ENCODE peak calls at places on chromosomes 7 and 10, in six cellular contexts. One of them, this sample, is unnamed.

GRCh38 chr10:59675812-59676211 is 33.8 kb downstream of the SLC16A9 start:
- DNase-seq in H7: no peak
- DNase-seq in ACHN: peak
- DNase-seq in iPS-NIHi11: no peak
- DNase-seq in SK-N-SH: no peak
- DNase-seq in activated CD4-positive, alpha-beta T cell treated with anti-CD3 and anti-CD28 coated beads, Interleukin-2, amount 50 U/mL, for 4 hours: no peak
- DNase-seq in this sample: peak

GRCh38 chr10:90306187-90306586 is 551.7 kb downstream of the HTR7 start:
- DNase-seq in activated CD4-positive, alpha-beta T cell treated with anti-CD3 and anti-CD28 coated beads, Interleukin-2, amount 50 U/mL, for 4 hours: no peak
- DNase-seq in ACHN: no peak
- DNase-seq in SK-N-SH: no peak
- DNase-seq in H7: no peak
- DNase-seq in iPS-NIHi11: no peak
- DNase-seq in this sample: no peak

GRCh38 chr10:131943021-131943814 is 38.5 kb downstream of the BNIP3 start:
- DNase-seq in H7: peak
- DNase-seq in iPS-NIHi11: peak
- DNase-seq in ACHN: peak
- DNase-seq in SK-N-SH: peak
- DNase-seq in activated CD4-positive, alpha-beta T cell treated with anti-CD3 and anti-CD28 coated beads, Interleukin-2, amount 50 U/mL, for 4 hours: no peak
- DNase-seq in this sample: peak

GRCh38 chr7:1907751-1908365 is 237.8 kb downstream of the ELFN1 start:
- DNase-seq in activated CD4-positive, alpha-beta T cell treated with anti-CD3 and anti-CD28 coated beads, Interleukin-2, amount 50 U/mL, for 4 hours: no peak
- DNase-seq in ACHN: no peak
- DNase-seq in H7: no peak
- DNase-seq in iPS-NIHi11: no peak
- DNase-seq in SK-N-SH: no peak
- DNase-seq in this sample: no peak

GRCh38 chr7:86926732-86927131 is 132.7 kb downstream of the ELAPOR2 start:
- DNase-seq in H7: peak
- DNase-seq in activated CD4-positive, alpha-beta T cell treated with anti-CD3 and anti-CD28 coated beads, Interleukin-2, amount 50 U/mL, for 4 hours: no peak
- DNase-seq in ACHN: peak
- DNase-seq in SK-N-SH: peak
- DNase-seq in iPS-NIHi11: peak
- DNase-seq in this sample: peak

GRCh38 chr10:11595395-11595692 is 16.1 kb downstream of the USP6NL start:
- DNase-seq in ACHN: no peak
- DNase-seq in H7: no peak
- DNase-seq in SK-N-SH: peak
- DNase-seq in iPS-NIHi11: no peak
- DNase-seq in activated CD4-positive, alpha-beta T cell treated with anti-CD3 and anti-CD28 coated beads, Interleukin-2, amount 50 U/mL, for 4 hours: no peak
- DNase-seq in this sample: no peak

GRCh38 chr10:70352401-70353097 is 29.9 kb downstream of the LRRC20 start:
- DNase-seq in activated CD4-positive, alpha-beta T cell treated with anti-CD3 and anti-CD28 coated beads, Interleukin-2, amount 50 U/mL, for 4 hours: no peak
- DNase-seq in SK-N-SH: peak
- DNase-seq in iPS-NIHi11: no peak
- DNase-seq in ACHN: no peak
- DNase-seq in H7: no peak
- DNase-seq in this sample: peak

GRCh38 chr10:23370106-23370505 is 25.5 kb upstream of the C10orf67 start:
- DNase-seq in iPS-NIHi11: no peak
- DNase-seq in SK-N-SH: no peak
- DNase-seq in activated CD4-positive, alpha-beta T cell treated with anti-CD3 and anti-CD28 coated beads, Interleukin-2, amount 50 U/mL, for 4 hours: no peak
- DNase-seq in ACHN: no peak
- DNase-seq in H7: no peak
- DNase-seq in this sample: no peak

GRCh38 chr10:97081621-97082235 is 104.0 kb downstream of the SLIT1 start:
- DNase-seq in SK-N-SH: no peak
- DNase-seq in H7: peak
- DNase-seq in activated CD4-positive, alpha-beta T cell treated with anti-CD3 and anti-CD28 coated beads, Interleukin-2, amount 50 U/mL, for 4 hours: peak
- DNase-seq in iPS-NIHi11: peak
- DNase-seq in ACHN: peak
- DNase-seq in this sample: peak

GRCh38 chr7:119482209-119482608 is 790.8 kb upstream of the KCND2 start:
- DNase-seq in iPS-NIHi11: peak
- DNase-seq in activated CD4-positive, alpha-beta T cell treated with anti-CD3 and anti-CD28 coated beads, Interleukin-2, amount 50 U/mL, for 4 hours: no peak
- DNase-seq in SK-N-SH: peak
- DNase-seq in H7: peak
- DNase-seq in ACHN: peak
- DNase-seq in this sample: peak

GRCh38 chr10:44245601-44245938 is 139.3 kb downstream of the CXCL12 start:
- DNase-seq in iPS-NIHi11: no peak
- DNase-seq in H7: no peak
- DNase-seq in ACHN: no peak
- DNase-seq in activated CD4-positive, alpha-beta T cell treated with anti-CD3 and anti-CD28 coated beads, Interleukin-2, amount 50 U/mL, for 4 hours: no peak
- DNase-seq in SK-N-SH: no peak
- DNase-seq in this sample: peak

GRCh38 chr10:22615819-22616499 is 98.4 kb downstream of the PIP4K2A start:
- DNase-seq in H7: no peak
- DNase-seq in SK-N-SH: no peak
- DNase-seq in ACHN: peak
- DNase-seq in activated CD4-positive, alpha-beta T cell treated with anti-CD3 and anti-CD28 coated beads, Interleukin-2, amount 50 U/mL, for 4 hours: no peak
- DNase-seq in iPS-NIHi11: no peak
- DNase-seq in this sample: peak

GRCh38 chr10:12235116-12235694 is 39.2 kb downstream of the CDC123 start:
- DNase-seq in iPS-NIHi11: no peak
- DNase-seq in ACHN: no peak
- DNase-seq in activated CD4-positive, alpha-beta T cell treated with anti-CD3 and anti-CD28 coated beads, Interleukin-2, amount 50 U/mL, for 4 hours: no peak
- DNase-seq in H7: no peak
- DNase-seq in SK-N-SH: no peak
- DNase-seq in this sample: no peak

GRCh38 chr7:4840097-4840501 is 21.7 kb downstream of the PAPOLB start:
- DNase-seq in SK-N-SH: no peak
- DNase-seq in H7: no peak
- DNase-seq in iPS-NIHi11: no peak
- DNase-seq in ACHN: no peak
- DNase-seq in activated CD4-positive, alpha-beta T cell treated with anti-CD3 and anti-CD28 coated beads, Interleukin-2, amount 50 U/mL, for 4 hours: no peak
- DNase-seq in this sample: no peak

GRCh38 chr7:1666251-1666778 is 3.8 kb upstream of the ELFN1 start:
- DNase-seq in ACHN: peak
- DNase-seq in activated CD4-positive, alpha-beta T cell treated with anti-CD3 and anti-CD28 coated beads, Interleukin-2, amount 50 U/mL, for 4 hours: no peak
- DNase-seq in iPS-NIHi11: peak
- DNase-seq in H7: peak
- DNase-seq in SK-N-SH: peak
- DNase-seq in this sample: no peak

GRCh38 chr10:84204610-84205009 is 10.3 kb downstream of the CDHR1 start:
- DNase-seq in ACHN: no peak
- DNase-seq in activated CD4-positive, alpha-beta T cell treated with anti-CD3 and anti-CD28 coated beads, Interleukin-2, amount 50 U/mL, for 4 hours: no peak
- DNase-seq in iPS-NIHi11: no peak
- DNase-seq in H7: no peak
- DNase-seq in SK-N-SH: no peak
- DNase-seq in this sample: no peak

GRCh38 chr10:58291538-58292174 is 22.7 kb downstream of the CISD1 start:
- DNase-seq in H7: peak
- DNase-seq in activated CD4-positive, alpha-beta T cell treated with anti-CD3 and anti-CD28 coated beads, Interleukin-2, amount 50 U/mL, for 4 hours: peak
- DNase-seq in SK-N-SH: peak
- DNase-seq in ACHN: peak
- DNase-seq in iPS-NIHi11: peak
- DNase-seq in this sample: peak

GRCh38 chr7:88111136-88111748 is 108.6 kb downstream of the SRI start:
- DNase-seq in SK-N-SH: peak
- DNase-seq in ACHN: peak
- DNase-seq in activated CD4-positive, alpha-beta T cell treated with anti-CD3 and anti-CD28 coated beads, Interleukin-2, amount 50 U/mL, for 4 hours: no peak
- DNase-seq in iPS-NIHi11: peak
- DNase-seq in H7: no peak
- DNase-seq in this sample: peak

GRCh38 chr7:98878365-98879197 is at the start of gene TRRAP:
- DNase-seq in SK-N-SH: peak
- DNase-seq in ACHN: peak
- DNase-seq in iPS-NIHi11: peak
- DNase-seq in H7: peak
- DNase-seq in activated CD4-positive, alpha-beta T cell treated with anti-CD3 and anti-CD28 coated beads, Interleukin-2, amount 50 U/mL, for 4 hours: peak
- DNase-seq in this sample: peak

GRCh38 chr7:116139007-116139406 is 71.3 kb upstream of the TES start:
- DNase-seq in iPS-NIHi11: no peak
- DNase-seq in SK-N-SH: no peak
- DNase-seq in H7: no peak
- DNase-seq in ACHN: no peak
- DNase-seq in activated CD4-positive, alpha-beta T cell treated with anti-CD3 and anti-CD28 coated beads, Interleukin-2, amount 50 U/mL, for 4 hours: no peak
- DNase-seq in this sample: peak

GRCh38 chr10:76632158-76633051 is 1005.2 kb downstream of the KCNMA1 start:
- DNase-seq in ACHN: peak
- DNase-seq in iPS-NIHi11: peak
- DNase-seq in SK-N-SH: no peak
- DNase-seq in H7: no peak
- DNase-seq in activated CD4-positive, alpha-beta T cell treated with anti-CD3 and anti-CD28 coated beads, Interleukin-2, amount 50 U/mL, for 4 hours: no peak
- DNase-seq in this sample: no peak

GRCh38 chr7:75943864-75944263 is 28.9 kb downstream of the POR start:
- DNase-seq in SK-N-SH: no peak
- DNase-seq in iPS-NIHi11: no peak
- DNase-seq in ACHN: peak
- DNase-seq in activated CD4-positive, alpha-beta T cell treated with anti-CD3 and anti-CD28 coated beads, Interleukin-2, amount 50 U/mL, for 4 hours: no peak
- DNase-seq in H7: no peak
- DNase-seq in this sample: no peak

GRCh38 chr10:31484407-31485135 is 165.6 kb downstream of the ZEB1 start:
- DNase-seq in activated CD4-positive, alpha-beta T cell treated with anti-CD3 and anti-CD28 coated beads, Interleukin-2, amount 50 U/mL, for 4 hours: no peak
- DNase-seq in ACHN: no peak
- DNase-seq in SK-N-SH: no peak
- DNase-seq in H7: no peak
- DNase-seq in iPS-NIHi11: no peak
- DNase-seq in this sample: no peak

GRCh38 chr10:91006001-91006751 is 85.3 kb upstream of the ANKRD1 start:
- DNase-seq in iPS-NIHi11: peak
- DNase-seq in activated CD4-positive, alpha-beta T cell treated with anti-CD3 and anti-CD28 coated beads, Interleukin-2, amount 50 U/mL, for 4 hours: peak
- DNase-seq in SK-N-SH: peak
- DNase-seq in ACHN: peak
- DNase-seq in H7: peak
- DNase-seq in this sample: peak

GRCh38 chr7:74271742-74272141 is 17.5 kb upstream of the CLIP2 start:
- DNase-seq in SK-N-SH: no peak
- DNase-seq in activated CD4-positive, alpha-beta T cell treated with anti-CD3 and anti-CD28 coated beads, Interleukin-2, amount 50 U/mL, for 4 hours: no peak
- DNase-seq in ACHN: no peak
- DNase-seq in iPS-NIHi11: no peak
- DNase-seq in H7: no peak
- DNase-seq in this sample: no peak

GRCh38 chr7:157565981-157566630 is 229.3 kb downstream of the DNAJB6 start:
- DNase-seq in H7: no peak
- DNase-seq in iPS-NIHi11: no peak
- DNase-seq in activated CD4-positive, alpha-beta T cell treated with anti-CD3 and anti-CD28 coated beads, Interleukin-2, amount 50 U/mL, for 4 hours: no peak
- DNase-seq in ACHN: no peak
- DNase-seq in SK-N-SH: no peak
- DNase-seq in this sample: no peak

GRCh38 chr10:70139997-70140250 is 6.6 kb downstream of the TYSND1 start:
- DNase-seq in iPS-NIHi11: no peak
- DNase-seq in activated CD4-positive, alpha-beta T cell treated with anti-CD3 and anti-CD28 coated beads, Interleukin-2, amount 50 U/mL, for 4 hours: no peak
- DNase-seq in SK-N-SH: no peak
- DNase-seq in ACHN: no peak
- DNase-seq in H7: peak
- DNase-seq in this sample: no peak

This sample was measured in HepG2.